ENCODE peak calls at places on chromosomes 5 and 9, in five cellular contexts. S is left ventricle myocardium inferior, H is heart right ventricle, G is osteoblast, O is sigmoid colon. E is an unnamed sample. For H3K4me1, the result is how much of the 10 kb centered on the place peaks cover.

GRCh38 chr5:58002318-58002717 is 457.6 kb downstream of the PLK2 start:
- DNase-seq in H (no peak), O (no peak), G (no peak), S (no peak), E (no peak)

GRCh38 chr5:68962632-68963484 is 131.0 kb upstream of the SLC30A5 start:
- DNase-seq in S (peak), G (peak), O (peak), H (peak), E (no peak)

GRCh38 chr9:92133949-92134604 is 18.9 kb upstream of the SPTLC1 start:
- DNase-seq in G (peak), S (peak), H (peak), O (peak), E (peak)

GRCh38 chr5:149172261-149172660 is 31.0 kb downstream of the ABLIM3 start:
- DNase-seq in H (no peak), O (no peak), G (peak), S (no peak), E (no peak)

GRCh38 chr9:132516301-132516700 is 66.1 kb upstream of the BARHL1 start:
- DNase-seq in O (no peak), G (no peak), H (no peak), S (no peak), E (no peak)

GRCh38 chr5:72042097-72042496 is 65.2 kb upstream of the MAP1B start:
- DNase-seq in H (no peak), G (no peak), S (no peak), O (no peak), E (no peak)

GRCh38 chr5:91865920-91866319 is 482.8 kb upstream of the ARRDC3 start:
- DNase-seq in O (no peak), S (no peak), G (no peak), H (no peak), E (no peak)

GRCh38 chr9:93209097-93209496 is 25.2 kb downstream of the WNK2 start:
- DNase-seq in S (no peak), H (no peak), O (no peak), G (peak), E (peak)

GRCh38 chr9:132486706-132487350 is 76.8 kb downstream of the CFAP77 start:
- DNase-seq in S (no peak), O (no peak), H (no peak), G (peak), E (no peak)

GRCh38 chr9:89555426-89556375 is 49.1 kb upstream of the GADD45G start:
- DNase-seq in H (no peak), S (no peak), G (no peak), O (no peak), E (no peak)
- H3K4me3 ChIP-seq in H (no peak), S (no peak), G (no peak), O (no peak), E (no peak)

GRCh38 chr5:41414598-41414997 is 95.8 kb downstream of the PLCXD3 start:
- DNase-seq in H (no peak), G (no peak), O (peak), S (no peak), E (no peak)

GRCh38 chr5:41410307-41410706 is 100.1 kb downstream of the PLCXD3 start:
- DNase-seq in O (no peak), H (no peak), S (no peak), G (no peak), E (peak)

GRCh38 chr5:41410737-41411136 is 99.7 kb downstream of the PLCXD3 start:
- DNase-seq in S (no peak), G (no peak), O (no peak), H (no peak), E (no peak)

GRCh38 chr5:41413067-41413466 is 97.3 kb downstream of the PLCXD3 start:
- DNase-seq in O (no peak), G (no peak), H (no peak), S (no peak), E (no peak)

DNA sequence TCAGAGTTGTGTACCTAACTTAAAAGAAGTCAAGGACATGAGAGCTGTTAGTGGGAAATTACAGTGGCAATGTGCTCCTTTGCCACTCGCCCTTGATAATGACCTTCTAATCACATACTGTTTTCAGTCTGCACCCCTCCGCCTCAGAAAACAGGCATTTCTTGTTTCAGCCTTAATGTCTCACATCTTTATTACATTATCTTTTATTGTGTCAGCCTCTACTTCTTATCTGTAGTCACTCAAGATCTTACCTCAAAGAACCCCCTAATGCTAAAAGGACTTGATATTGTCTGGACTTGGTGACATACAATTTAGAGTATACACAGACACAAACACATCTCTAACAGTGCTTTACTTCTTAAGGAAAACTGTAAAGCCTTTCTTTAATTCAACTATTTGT is 97.9 kb downstream of the PLCXD3 start:
- DNase-seq in O (no peak), G (no peak), H (no peak), S (no peak), E (no peak)
- H3K4me1 ChIP-seq in O (under half), G (under half), H (under half), S (half or more), E (under half)

DNA sequence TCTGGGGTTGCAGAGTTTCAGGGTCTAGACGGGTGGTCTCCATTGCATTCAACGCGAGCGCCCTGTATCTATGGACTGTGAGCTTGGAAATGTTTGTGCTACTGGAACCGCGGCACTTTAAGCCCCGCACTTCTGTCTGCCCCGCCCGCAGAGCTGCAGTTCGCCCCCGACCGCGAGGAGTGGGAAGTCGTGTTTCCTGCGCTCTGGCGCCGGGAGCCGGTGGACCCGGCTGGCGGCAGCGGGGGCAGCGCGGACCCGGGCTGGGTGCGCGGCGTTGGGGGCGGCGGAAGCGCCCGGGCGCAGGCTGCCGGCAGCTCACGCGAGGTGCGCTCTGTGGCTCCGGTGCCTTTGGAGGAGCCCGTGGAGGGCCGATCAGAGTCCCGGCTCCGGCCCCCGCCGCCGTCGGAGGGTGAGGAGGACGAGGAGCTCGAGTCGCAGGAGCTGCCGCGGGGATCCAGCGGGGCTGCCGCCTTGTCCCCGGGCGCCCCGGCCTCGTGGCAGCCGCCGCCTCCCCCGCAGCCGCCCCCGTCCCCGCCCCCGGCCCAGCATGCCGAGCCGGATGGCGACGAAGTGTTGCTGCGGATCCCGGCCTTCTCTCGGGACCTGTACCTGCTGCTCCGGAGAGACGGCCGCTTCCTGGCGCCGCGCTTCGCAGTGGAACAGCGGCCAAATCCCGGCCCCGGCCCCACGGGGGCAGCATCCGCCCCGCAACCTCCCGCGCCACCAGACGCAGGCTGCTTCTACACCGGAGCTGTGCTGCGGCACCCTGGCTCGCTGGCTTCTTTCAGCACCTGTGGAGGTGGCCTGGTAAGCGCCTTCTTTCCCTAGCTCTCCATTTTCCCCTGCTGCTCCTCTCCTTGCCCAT is 1.1 kb downstream of the ADAMTS19 start:
- DNase-seq in O (peak), H (peak), S (peak), G (peak), E (peak)
- TF ChIP-seq CTCF in O (no peak), H (peak), S (peak), G (no peak), E (no peak)

GRCh38 chr5:160198148-160198545 is 31.2 kb upstream of the FABP6 start:
- DNase-seq in G (peak), O (no peak), H (no peak), S (no peak), E (no peak)

GRCh38 chr5:160198886-160199409 is 30.4 kb upstream of the FABP6 start:
- DNase-seq in G (no peak), O (no peak), H (no peak), S (no peak), E (no peak)

GRCh38 chr5:160197341-160198147 is 31.8 kb upstream of the FABP6 start:
- DNase-seq in H (peak), O (no peak), S (peak), G (peak), E (no peak)

DNA sequence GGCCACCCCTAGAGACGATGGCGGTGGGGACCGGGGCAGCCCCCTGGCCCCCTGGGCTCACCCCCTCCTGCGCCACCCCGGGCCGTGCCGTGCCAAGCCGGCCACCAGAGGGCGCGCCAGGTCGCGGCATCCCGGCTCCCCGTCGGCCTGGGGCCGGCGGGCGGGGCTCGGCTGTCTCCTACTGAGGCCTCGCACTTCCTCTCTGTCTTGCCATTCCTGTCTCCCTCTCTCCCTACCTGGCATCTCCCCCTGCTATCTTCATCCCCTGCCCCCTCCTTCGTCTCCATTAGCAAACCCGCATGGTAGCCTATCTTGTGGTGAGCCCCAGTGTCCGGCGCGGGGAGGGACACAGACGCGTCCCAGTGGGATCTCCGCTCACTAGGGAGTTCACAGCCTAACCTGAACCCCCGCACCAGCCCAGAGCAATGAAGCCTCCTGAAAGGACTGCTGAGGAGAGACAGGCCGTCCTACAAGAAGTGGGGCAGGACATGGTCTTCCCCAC is 29.8 kb upstream of the FABP6 start:
- DNase-seq in G (peak), O (peak), H (peak), S (peak), E (peak)
- H3K4me3 ChIP-seq in G (peak), O (peak), H (peak), S (peak), E (no peak)

DNA sequence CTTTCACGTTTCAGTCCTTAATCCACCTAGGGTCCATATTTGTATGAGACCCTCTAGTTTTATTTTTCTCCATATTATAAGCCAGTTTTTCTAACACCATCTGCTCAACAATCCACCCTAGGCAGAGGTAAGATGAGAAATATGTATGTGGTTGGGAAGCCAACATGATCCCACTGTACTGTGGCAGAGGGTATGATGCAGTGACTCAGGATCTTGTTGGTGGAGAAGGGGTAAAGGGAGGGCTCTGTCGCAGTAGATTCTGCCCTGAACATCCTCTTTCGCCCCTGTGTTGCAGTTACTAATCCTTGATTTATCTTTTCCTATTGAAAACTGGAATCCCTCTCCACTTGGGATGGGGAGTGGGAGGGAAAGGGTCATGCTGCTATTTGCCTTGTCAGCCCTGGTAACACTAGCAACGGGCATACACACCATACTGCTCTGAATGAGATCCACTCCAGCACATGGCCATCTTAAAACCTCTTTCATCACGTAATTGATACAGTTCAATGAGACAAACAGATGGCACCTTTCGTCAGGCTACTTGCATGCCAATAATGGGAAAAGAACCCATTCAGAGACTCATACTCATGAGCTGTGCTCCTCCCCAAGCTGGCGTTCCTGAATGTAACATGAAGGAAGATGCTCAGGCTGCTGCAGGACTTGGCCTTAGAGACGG is 63.0 kb downstream of the ADAMTS12 start:
- DNase-seq in S (no peak), O (no peak), H (no peak), G (no peak), E (no peak)
- H3K4me1 ChIP-seq in S (under half), O (under half), H (under half), G (under half), E (under half)

GRCh38 chr9:70081120-70081495 is 37.5 kb downstream of the MAMDC2 start:
- DNase-seq in H (no peak), G (peak), S (no peak), O (peak), E (no peak)
- TF ChIP-seq CTCF in H (no peak), G (no peak), S (no peak), O (no peak), E (no peak)

DNA sequence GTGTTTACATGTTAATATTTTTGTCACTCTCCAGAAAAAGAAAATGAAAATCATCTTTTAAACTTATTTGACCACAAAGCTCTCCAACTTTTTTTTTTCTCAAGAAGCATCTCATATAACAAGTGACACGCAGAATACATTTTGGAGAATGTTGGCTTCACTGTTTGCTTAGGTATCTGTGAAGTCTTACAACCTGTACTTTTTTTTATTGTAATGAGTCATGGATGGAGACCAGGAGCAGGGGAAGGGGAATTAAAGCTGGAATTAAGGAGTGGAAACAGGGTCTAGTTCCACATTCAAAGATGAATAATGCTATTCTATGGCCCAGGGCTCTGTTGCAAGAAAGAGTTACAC is 211.9 kb downstream of the MAN2A1 start:
- DNase-seq in H (no peak), O (no peak), S (no peak), G (no peak), E (no peak)
- H3K4me3 ChIP-seq in H (no peak), O (no peak), S (no peak), G (no peak), E (no peak)